ENCODE peak calls at places on chromosomes 13 and 19, in four cellular contexts. Q is NCI-H2081; W is ascending aorta; F is stimulated activated CD4-positive, alpha-beta T cell treated with anti-CD3 and anti-CD28 coated beads, Interleukin-4, amount 100 ng/mL, for 48 hours. J is an unnamed sample.

GRCh38 chr13:100600461-100600860 is 11.9 kb upstream of the GGACT start:
- DNase-seq in W (no peak), F (no peak), Q (no peak), J (no peak)

GRCh38 chr19:33627526-33627925 is 5.8 kb downstream of the CHST8 start:
- DNase-seq in F (no peak), Q (no peak), W (no peak), J (no peak)

GRCh38 chr13:23617551-23618014 is 47.4 kb downstream of the TNFRSF19 start:
- DNase-seq in F (no peak), Q (no peak), W (no peak), J (no peak)

GRCh38 chr13:100197591-100198365 is 108.9 kb downstream of the PCCA start:
- DNase-seq in Q (no peak), F (no peak), W (no peak), J (no peak)

GRCh38 chr13:49630580-49630979 is 2.3 kb downstream of the ARL11 start:
- DNase-seq in W (no peak), F (no peak), Q (no peak), J (no peak)

GRCh38 chr13:96003304-96003703 is 49.9 kb downstream of the UGGT2 start:
- DNase-seq in Q (no peak), F (no peak), W (no peak), J (no peak)

GRCh38 chr13:113802090-113802531 is 43.1 kb downstream of the TMEM255B start:
- DNase-seq in W (no peak), F (no peak), Q (no peak), J (no peak)

GRCh38 chr13:22801402-22802003 is 379.3 kb upstream of the SGCG start:
- DNase-seq in F (no peak), W (no peak), Q (no peak), J (no peak)

GRCh38 chr13:54357284-54357933 is 1328.8 kb downstream of the OLFM4 start:
- DNase-seq in Q (no peak), F (no peak), W (no peak), J (peak; percentile 27)

GRCh38 chr19:49129238-49129583 is 9.9 kb downstream of the PPFIA3 start:
- DNase-seq in F (no peak), W (no peak), Q (no peak), J (no peak)

GRCh38 chr13:33612641-33613638 is 205.0 kb upstream of the RFC3 start:
- DNase-seq in F (no peak), Q (no peak), W (no peak), J (no peak)

GRCh38 chr13:114199961-114200672 is 21.1 kb downstream of the CFAP97D2 start:
- DNase-seq in W (no peak), F (no peak), Q (no peak), J (no peak)

GRCh38 chr13:74644239-74644638 is 510.0 kb upstream of the KLF12 start:
- DNase-seq in F (no peak), W (no peak), Q (no peak), J (no peak)

GRCh38 chr19:24057144-24057543 is 29.8 kb upstream of the ZNF254 start:
- DNase-seq in Q (no peak), W (no peak), F (no peak), J (no peak)

GRCh38 chr19:17441241-17442135 is 7.0 kb downstream of the TMEM221 start:
- DNase-seq in Q (no peak), W (no peak), F (no peak), J (no peak)

GRCh38 chr13:32060319-32060924 is 28.8 kb downstream of the FRY start:
- DNase-seq in W (no peak), F (no peak), Q (no peak), J (no peak)

GRCh38 chr19:8611890-8612806 is 1.6 kb upstream of the ADAMTS10 start:
- DNase-seq in Q (no peak), W (peak; percentile 56), F (no peak), J (no peak)

GRCh38 chr13:56561327-56561726 is 579.4 kb upstream of the PRR20A start:
- DNase-seq in F (no peak), W (no peak), Q (no peak), J (no peak)

GRCh38 chr19:11482384-11483050 is 1.7 kb upstream of the ELAVL3 start:
- DNase-seq in F (peak; percentile 90), Q (peak; percentile 85), W (peak; percentile 49), J (peak; percentile 81)

GRCh38 chr19:1855828-1856255 is 7.5 kb downstream of the KLF16 start:
- DNase-seq in W (no peak), F (no peak), Q (no peak), J (peak; percentile 48)

GRCh38 chr13:114007566-114007965 is 33.7 kb upstream of the C13orf46 start:
- DNase-seq in W (no peak), F (no peak), Q (no peak), J (no peak)

GRCh38 chr13:51614350-51614786 is 30.1 kb downstream of the WDFY2 start:
- DNase-seq in Q (peak; percentile 49), W (no peak), F (peak; percentile 21), J (peak; percentile 93)

GRCh38 chr13:101007245-101007644 is 332.6 kb upstream of the TMTC4 start:
- DNase-seq in W (no peak), F (no peak), Q (no peak), J (no peak)

GRCh38 chr19:57675881-57676280 is 5.9 kb upstream of the ZNF551 start:
- DNase-seq in F (no peak), Q (no peak), W (no peak), J (no peak)

GRCh38 chr19:3661284-3662238 is 35.0 kb upstream of the CACTIN start:
- DNase-seq in F (no peak), W (no peak), Q (no peak), J (no peak)

GRCh38 chr13:70527553-70527952 is 419.3 kb upstream of the KLHL1 start:
- DNase-seq in W (no peak), F (no peak), Q (no peak), J (peak; percentile 29)

GRCh38 chr13:70087247-70087646 is 20.4 kb upstream of the ATXN8OS start:
- DNase-seq in W (no peak), Q (no peak), F (no peak), J (no peak)

GRCh38 chr19:48239582-48240141 is 16.1 kb downstream of the CARD8 start:
- DNase-seq in W (no peak), F (no peak), Q (no peak), J (no peak)

GRCh38 chr19:55165952-55166529 is 372 bp downstream of the DNAAF3 start:
- DNase-seq in W (no peak), F (peak; percentile 39), Q (peak; percentile 60), J (peak; percentile 80)

GRCh38 chr19:47518139-47518538 is 3.3 kb upstream of the NAPA start:
- DNase-seq in Q (no peak), F (peak; percentile 13), W (no peak), J (no peak)

GRCh38 chr19:12481781-12482504 is 2.7 kb downstream of the ZNF709 start:
- DNase-seq in F (no peak), Q (no peak), W (no peak), J (no peak)

GRCh38 chr19:44661904-44662303 is 9.4 kb upstream of the CEACAM19 start:
- DNase-seq in F (no peak), W (no peak), Q (no peak), J (peak; percentile 48)

GRCh38 chr13:80100636-80101035 is 240.3 kb downstream of the SPRY2 start:
- DNase-seq in W (no peak), Q (no peak), F (no peak), J (no peak)